ENCODE peak calls at places on chromosomes 2 and 18, in four cellular contexts. D, G, X and J are unnamed samples.

GRCh38 chr2:187567126-187567525 is 12.9 kb upstream of the TFPI start:
- DNase-seq in D (no peak), G (no peak), X (no peak), J (no peak)

GRCh38 chr2:226256709-226257401 is 542.8 kb downstream of the IRS1 start:
- DNase-seq in D (no peak), G (no peak), X (no peak), J (no peak)

GRCh38 chr18:21167641-21168372 is 56.2 kb upstream of the ROCK1 start:
- DNase-seq in D (no peak), G (no peak), X (peak), J (no peak)

GRCh38 chr18:22563098-22563707 is 145.5 kb upstream of the CTAGE1 start:
- DNase-seq in D (no peak), G (no peak), X (peak), J (no peak)

GRCh38 chr2:239268549-239268948 is 132.3 kb downstream of the HDAC4 start:
- DNase-seq in D (no peak), G (no peak), X (no peak), J (no peak)

GRCh38 chr2:191202881-191203397 is 42.3 kb upstream of the MYO1B start:
- DNase-seq in D (peak), G (peak), X (no peak), J (no peak)

GRCh38 chr2:206112108-206112507 is 26.1 kb upstream of the INO80D start:
- DNase-seq in D (no peak), G (no peak), X (no peak), J (no peak)

GRCh38 chr18:10025756-10026290 is 112.0 kb downstream of the VAPA start:
- DNase-seq in D (no peak), G (peak), X (no peak), J (no peak)

GRCh38 chr2:201139836-201140599 is 24.1 kb downstream of the CFLAR start:
- DNase-seq in D (no peak), G (no peak), X (no peak), J (no peak)

GRCh38 chr18:75210274-75211001 is at the start of gene TSHZ1:
- DNase-seq in D (no peak), G (no peak), X (peak), J (no peak)

GRCh38 chr2:39228413-39229209 is 15.2 kb downstream of the CDKL4 start:
- DNase-seq in D (peak), G (no peak), X (peak), J (no peak)

GRCh38 chr2:98460573-98461560 is 16.2 kb downstream of the INPP4A start:
- DNase-seq in D (no peak), G (no peak), X (no peak), J (peak)

GRCh38 chr2:10188211-10188610 is 65.7 kb downstream of the RRM2 start:
- DNase-seq in D (no peak), G (no peak), X (peak), J (no peak)

GRCh38 chr2:189393440-189394111 is 47.7 kb upstream of the WDR75 start:
- DNase-seq in D (no peak), G (no peak), X (no peak), J (no peak)

GRCh38 chr2:53724511-53724910 is 43.1 kb upstream of the CHAC2 start:
- DNase-seq in D (no peak), G (no peak), X (no peak), J (no peak)

GRCh38 chr2:44560352-44560751 is 198.6 kb downstream of the CAMKMT start:
- DNase-seq in D (no peak), G (no peak), X (no peak), J (no peak)

GRCh38 chr2:104853926-104854506 is at the start of gene POU3F3:
- DNase-seq in D (peak), G (peak), X (peak), J (no peak)

GRCh38 chr18:37577051-37577611 is 11.5 kb upstream of the CELF4 start:
- DNase-seq in D (no peak), G (peak), X (peak), J (peak)

GRCh38 chr2:100291152-100291970 is 30.9 kb downstream of the LONRF2 start:
- DNase-seq in D (peak), G (peak), X (no peak), J (no peak)

GRCh38 chr2:234026111-234026510 is 24.4 kb upstream of the SPP2 start:
- DNase-seq in D (no peak), G (no peak), X (no peak), J (no peak)

GRCh38 chr2:110860620-110861019 is 128.2 kb downstream of the ACOXL start:
- DNase-seq in D (no peak), G (no peak), X (no peak), J (no peak)

GRCh38 chr18:31701752-31702151 is 17.4 kb upstream of the B4GALT6 start:
- DNase-seq in D (no peak), G (no peak), X (no peak), J (no peak)

GRCh38 chr2:166568409-166568808 is 74.4 kb upstream of the SCN7A start:
- DNase-seq in D (no peak), G (no peak), X (no peak), J (no peak)

GRCh38 chr2:120774557-120775160 is 39.0 kb downstream of the GLI2 start:
- DNase-seq in D (no peak), G (no peak), X (no peak), J (no peak)

GRCh38 chr2:72827999-72828646 is 2.3 kb upstream of the EXOC6B start:
- DNase-seq in D (no peak), G (no peak), X (no peak), J (no peak)

GRCh38 chr2:238998775-238999174 is 150.9 kb downstream of the TWIST2 start:
- DNase-seq in D (no peak), G (no peak), X (no peak), J (peak)

GRCh38 chr2:86032861-86033595 is 72.7 kb downstream of the POLR1A start:
- DNase-seq in D (no peak), G (peak), X (no peak), J (no peak)

GRCh38 chr2:48586433-48586832 is 31.2 kb upstream of the GTF2A1L start:
- DNase-seq in D (no peak), G (no peak), X (no peak), J (no peak)

GRCh38 chr2:109545828-109546713 is 67.7 kb downstream of the SEPTIN10 start:
- DNase-seq in D (peak), G (peak), X (peak), J (no peak)

GRCh38 chr2:15517793-15518192 is 43.3 kb downstream of the NBAS start:
- DNase-seq in D (no peak), G (no peak), X (no peak), J (no peak)